ENCODE peak calls at places on chromosomes 3 and 15, in seven cellular contexts. O is RCC 7860; F is activated CD4-positive, alpha-beta T cell treated with anti-CD3 and anti-CD28 coated beads, Interleukin-2, amount 50 U/mL, for 1 hour; U is stimulated activated naive B cell treated with anti-CD40 and anti-IgM and Interleukin-4, amounts not matched to agents 10 μg/mL and 1 μg/mL and 100 μg/mL, for 72 hours; K is GM23338; I is PC-9; C is neural crest cell. Y is an unnamed sample.

GRCh38 chr3:2156244-2156847 is 57.7 kb downstream of the CNTN4 start:
- DNase-seq in K (peak; percentile 71), I (peak; percentile 3), C (peak; percentile 60), F (no peak), U (no peak), O (peak; percentile 19), Y (no peak)

GRCh38 chr3:52402706-52403270 is 42.1 kb downstream of the SEMA3G start:
- DNase-seq in I (no peak), C (no peak), F (no peak), U (no peak), K (no peak), O (no peak), Y (no peak)

GRCh38 chr3:72891053-72891855 is 3.4 kb downstream of the GXYLT2 start:
- DNase-seq in C (no peak), O (peak; percentile 89), F (no peak), I (peak; percentile 41), U (no peak), K (no peak), Y (no peak)

GRCh38 chr3:43998841-43999805 is 242.6 kb upstream of the TOPAZ1 start:
- DNase-seq in I (peak; percentile 90), K (peak; percentile 89), C (peak; percentile 53), F (no peak), O (peak; percentile 48), U (no peak), Y (no peak)

GRCh38 chr15:64023215-64023614 is 23.1 kb downstream of the DAPK2 start:
- DNase-seq in O (no peak), F (no peak), K (no peak), I (no peak), C (no peak), U (no peak), Y (no peak)

GRCh38 chr3:50347187-50347813 is 1.8 kb upstream of the ZMYND10 start:
- DNase-seq in U (peak; percentile 47), K (peak; percentile 83), O (peak; percentile 46), C (peak; percentile 71), F (peak; percentile 73), I (peak; percentile 72), Y (peak; percentile 73)

GRCh38 chr3:50372349-50372748 is 13.0 kb upstream of the TMEM115 start:
- DNase-seq in F (no peak), O (no peak), C (no peak), I (no peak), K (no peak), U (no peak), Y (no peak)

GRCh38 chr3:143650120-143650519 is 198.1 kb downstream of the SLC9A9 start:
- DNase-seq in U (no peak), O (no peak), C (no peak), K (no peak), F (no peak), I (no peak), Y (no peak)

GRCh38 chr15:90708516-90708915 is 8.6 kb upstream of the BLM start:
- DNase-seq in F (no peak), K (no peak), I (no peak), O (no peak), U (no peak), C (no peak), Y (no peak)

GRCh38 chr15:101065570-101066221 is 146.5 kb downstream of the LRRK1 start:
- DNase-seq in F (no peak), C (no peak), K (no peak), I (no peak), O (no peak), U (no peak), Y (no peak)

GRCh38 chr3:130516645-130517512 is at the start of gene COL6A6:
- DNase-seq in O (no peak), U (no peak), K (peak; percentile 70), F (no peak), I (no peak), C (peak; percentile 6), Y (no peak)

GRCh38 chr3:131803113-131803512 is 231.7 kb downstream of the CPNE4 start:
- DNase-seq in O (no peak), C (no peak), F (no peak), K (no peak), I (no peak), U (no peak), Y (no peak)

GRCh38 chr3:69541059-69541471 is 155.2 kb upstream of the FRMD4B start:
- DNase-seq in C (peak; percentile 2), O (no peak), K (peak; percentile 54), I (no peak), U (no peak), F (no peak), Y (no peak)

GRCh38 chr3:29683306-29683993 is 402.6 kb downstream of the RBMS3 start:
- DNase-seq in O (peak; percentile 54), I (peak; percentile 17), K (no peak), U (no peak), C (no peak), F (no peak), Y (no peak)

GRCh38 chr3:113232367-113232766 is 21.0 kb downstream of the BOC start:
- DNase-seq in O (no peak), F (no peak), U (no peak), I (no peak), K (no peak), C (no peak), Y (no peak)